ENCODE peak calls at places on chromosomes 2 and 18, in four cellular contexts. One of them, this sample, is unnamed.

GRCh38 chr18:24354278-24354677 is 43.3 kb downstream of the OSBPL1A start:
- DNase-seq in pancreas: no peak
- DNase-seq in D341Med: no peak
- DNase-seq in KBM-7: no peak
- DNase-seq in this sample: no peak

GRCh38 chr2:179825494-179825893 is 35.9 kb downstream of the ZNF385B start:
- DNase-seq in pancreas: no peak
- DNase-seq in D341Med: no peak
- DNase-seq in KBM-7: peak
- DNase-seq in this sample: no peak

GRCh38 chr18:74861154-74861553 is 263.5 kb downstream of the ZNF407 start:
- DNase-seq in pancreas: no peak
- DNase-seq in D341Med: peak
- DNase-seq in KBM-7: no peak
- DNase-seq in this sample: no peak

GRCh38 chr2:63520793-63521192 is 67.5 kb downstream of the WDPCP start:
- DNase-seq in pancreas: no peak
- DNase-seq in D341Med: no peak
- DNase-seq in KBM-7: no peak
- DNase-seq in this sample: no peak

GRCh38 chr2:135311962-135312361 is 219.1 kb downstream of the ZRANB3 start:
- DNase-seq in pancreas: no peak
- DNase-seq in D341Med: no peak
- DNase-seq in KBM-7: no peak
- DNase-seq in this sample: no peak

GRCh38 chr2:32417659-32418058 is 60.8 kb downstream of the BIRC6 start:
- DNase-seq in pancreas: no peak
- DNase-seq in D341Med: no peak
- DNase-seq in KBM-7: no peak
- DNase-seq in this sample: no peak

GRCh38 chr18:51453594-51453993 is 256.1 kb upstream of the MEX3C start:
- DNase-seq in pancreas: no peak
- DNase-seq in D341Med: no peak
- DNase-seq in KBM-7: no peak
- DNase-seq in this sample: no peak

GRCh38 chr2:227862741-227863588 is 8.5 kb upstream of the DAW1 start:
- DNase-seq in pancreas: no peak
- DNase-seq in D341Med: no peak
- DNase-seq in KBM-7: no peak
- DNase-seq in this sample: no peak

GRCh38 chr2:71736091-71736878 is 282.9 kb downstream of the DYSF start:
- DNase-seq in pancreas: no peak
- DNase-seq in D341Med: no peak
- DNase-seq in KBM-7: no peak
- DNase-seq in this sample: peak

GRCh38 chr2:100752628-100753333 is 67.2 kb upstream of the NPAS2 start:
- DNase-seq in pancreas: no peak
- DNase-seq in D341Med: no peak
- DNase-seq in KBM-7: no peak
- DNase-seq in this sample: no peak

GRCh38 chr2:75186829-75187228 is 12.5 kb downstream of the TACR1 start:
- DNase-seq in pancreas: no peak
- DNase-seq in D341Med: no peak
- DNase-seq in KBM-7: no peak
- DNase-seq in this sample: peak

GRCh38 chr2:18077724-18078123 is 199.3 kb downstream of the KCNS3 start:
- DNase-seq in pancreas: no peak
- DNase-seq in D341Med: no peak
- DNase-seq in KBM-7: peak
- DNase-seq in this sample: no peak

GRCh38 chr2:237724811-237725478 is 73.6 kb upstream of the RBM44 start:
- DNase-seq in pancreas: peak
- DNase-seq in D341Med: no peak
- DNase-seq in KBM-7: no peak
- DNase-seq in this sample: no peak

GRCh38 chr2:44689516-44689915 is 252.0 kb upstream of the SIX3 start:
- DNase-seq in pancreas: no peak
- DNase-seq in D341Med: no peak
- DNase-seq in KBM-7: no peak
- DNase-seq in this sample: no peak

GRCh38 chr2:167749641-167750040 is 497.8 kb downstream of the STK39 start:
- DNase-seq in pancreas: no peak
- DNase-seq in D341Med: no peak
- DNase-seq in KBM-7: no peak
- DNase-seq in this sample: no peak

GRCh38 chr2:62894966-62895631 is 155.5 kb upstream of the OTX1 start:
- DNase-seq in pancreas: no peak
- DNase-seq in D341Med: no peak
- DNase-seq in KBM-7: no peak
- DNase-seq in this sample: no peak

GRCh38 chr18:13672657-13673056 is 53.7 kb downstream of the FAM210A start:
- DNase-seq in pancreas: no peak
- DNase-seq in D341Med: no peak
- DNase-seq in KBM-7: peak
- DNase-seq in this sample: no peak

GRCh38 chr18:2971741-2972552 is 41.0 kb downstream of the LPIN2 start:
- DNase-seq in pancreas: peak
- DNase-seq in D341Med: no peak
- DNase-seq in KBM-7: peak
- DNase-seq in this sample: peak

GRCh38 chr2:225429718-225430117 is 30.2 kb downstream of the NYAP2 start:
- DNase-seq in pancreas: peak
- DNase-seq in D341Med: no peak
- DNase-seq in KBM-7: no peak
- DNase-seq in this sample: peak

GRCh38 chr2:188978291-188979081 is 4.3 kb downstream of the COL3A1 start:
- DNase-seq in pancreas: peak
- DNase-seq in D341Med: no peak
- DNase-seq in KBM-7: no peak
- DNase-seq in this sample: no peak

GRCh38 chr18:76984193-76985155 is 148.1 kb downstream of the MBP start:
- DNase-seq in pancreas: no peak
- DNase-seq in D341Med: no peak
- DNase-seq in KBM-7: no peak
- DNase-seq in this sample: peak

GRCh38 chr18:34901299-34901698 is 139.9 kb upstream of the MAPRE2 start:
- DNase-seq in pancreas: no peak
- DNase-seq in D341Med: no peak
- DNase-seq in KBM-7: peak
- DNase-seq in this sample: no peak

GRCh38 chr2:234047361-234047760 is 3.1 kb upstream of the SPP2 start:
- DNase-seq in pancreas: no peak
- DNase-seq in D341Med: no peak
- DNase-seq in KBM-7: no peak
- DNase-seq in this sample: no peak

GRCh38 chr2:44843086-44843485 is 98.4 kb upstream of the SIX3 start:
- DNase-seq in pancreas: no peak
- DNase-seq in D341Med: no peak
- DNase-seq in KBM-7: no peak
- DNase-seq in this sample: no peak

GRCh38 chr2:212480447-212480846 is 58.2 kb downstream of the ERBB4 start:
- DNase-seq in pancreas: no peak
- DNase-seq in D341Med: no peak
- DNase-seq in KBM-7: no peak
- DNase-seq in this sample: no peak

GRCh38 chr2:71154798-71155197 is 24.4 kb downstream of the MPHOSPH10 start:
- DNase-seq in pancreas: no peak
- DNase-seq in D341Med: no peak
- DNase-seq in KBM-7: peak
- DNase-seq in this sample: no peak

GRCh38 chr18:79374408-79375171 is 21.1 kb upstream of the NFATC1 start:
- DNase-seq in pancreas: no peak
- DNase-seq in D341Med: no peak
- DNase-seq in KBM-7: no peak
- DNase-seq in this sample: no peak

This sample was measured in right cardiac atrium.